ENCODE peak calls at places on chromosomes 5 and 9, in eight cellular contexts. C is body of pancreas, Q is SK-N-SH, K is HCT116, O is SJSA1, B is tibial artery, F is adrenal gland, D is gastrocnemius medialis. A is an unnamed sample.

GRCh38 chr5:132380741-132381140 is 11.2 kb downstream of the SLC22A5 start:
- DNase-seq in F (no peak), B (no peak), C (no peak), O (no peak), K (no peak), Q (no peak), D (no peak), A (no peak)

GRCh38 chr5:95686661-95687060 is 3.9 kb upstream of the SPATA9 start:
- DNase-seq in O (no peak), B (no peak), F (no peak), Q (no peak), D (no peak), C (no peak), K (no peak), A (no peak)

GRCh38 chr5:172533399-172534228 is 79.3 kb upstream of the SH3PXD2B start:
- DNase-seq in F (no peak), Q (no peak), C (no peak), B (no peak), K (no peak), O (peak), D (no peak), A (no peak)

GRCh38 chr9:133792721-133793470 is 54.7 kb upstream of the SARDH start:
- DNase-seq in O (peak), F (peak), K (peak), C (peak), B (peak), D (peak), Q (peak), A (peak)

GRCh38 chr5:31972558-31972957 is 201.6 kb downstream of the GOLPH3 start:
- DNase-seq in O (no peak), K (no peak), B (no peak), C (no peak), F (no peak), Q (no peak), D (no peak), A (no peak)

GRCh38 chr9:136516191-136516654 is 29.6 kb downstream of the NOTCH1 start:
- DNase-seq in B (no peak), F (no peak), D (no peak), O (no peak), C (no peak), Q (no peak), K (no peak), A (no peak)

GRCh38 chr5:128574041-128574440 is 36.0 kb upstream of the FBN2 start:
- DNase-seq in Q (no peak), F (no peak), B (no peak), D (no peak), C (no peak), K (no peak), O (no peak), A (no peak)

GRCh38 chr9:94912700-94913249 is 186.3 kb downstream of the AOPEP start:
- DNase-seq in K (peak), B (no peak), Q (no peak), C (peak), D (no peak), O (peak), F (no peak), A (no peak)

GRCh38 chr9:117487555-117488175 is 72.8 kb upstream of the ASTN2 start:
- DNase-seq in O (peak), F (peak), B (peak), D (peak), Q (peak), K (no peak), C (peak), A (peak)

GRCh38 chr5:147913786-147914185 is 7.4 kb upstream of the C5orf46 start:
- DNase-seq in K (no peak), F (no peak), C (no peak), Q (no peak), O (no peak), D (no peak), B (no peak), A (no peak)

GRCh38 chr9:114284316-114285060 is 38.4 kb upstream of the ORM1 start:
- DNase-seq in O (peak), Q (no peak), C (no peak), F (no peak), D (peak), K (no peak), B (peak), A (no peak)

GRCh38 chr5:76083555-76084495 is 642 bp downstream of the SV2C start:
- DNase-seq in C (no peak), K (no peak), F (no peak), O (no peak), B (no peak), D (no peak), Q (peak), A (no peak)

GRCh38 chr5:35862126-35862525 is 5.4 kb downstream of the IL7R start:
- DNase-seq in O (no peak), C (no peak), Q (no peak), D (no peak), B (no peak), K (no peak), F (no peak), A (no peak)

GRCh38 chr5:35869705-35870277 is 13.1 kb downstream of the IL7R start:
- DNase-seq in Q (no peak), F (no peak), B (no peak), D (no peak), K (no peak), O (no peak), C (no peak), A (no peak)

GRCh38 chr5:35863159-35863558 is 6.5 kb downstream of the IL7R start:
- DNase-seq in K (no peak), D (no peak), B (no peak), O (no peak), Q (no peak), C (no peak), F (no peak), A (no peak)

DNA sequence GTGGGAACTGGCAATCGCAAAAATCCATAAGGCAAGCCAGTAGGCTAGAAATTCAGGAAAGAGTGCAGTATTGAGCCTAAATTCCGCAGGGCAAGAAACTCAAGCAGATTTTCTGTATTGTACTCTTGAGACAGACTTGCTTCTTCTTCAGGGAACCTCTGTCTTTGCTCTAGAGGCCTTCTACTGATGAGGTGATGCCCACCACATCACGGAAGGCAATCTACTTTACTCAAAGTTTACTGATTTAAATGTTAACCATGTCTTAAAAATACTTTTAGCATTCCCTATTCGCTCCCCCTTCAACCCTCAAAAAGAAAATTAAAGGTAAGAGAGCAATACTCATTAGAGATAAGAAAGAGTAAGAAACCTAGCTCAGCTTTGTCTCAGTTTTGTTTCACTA is 11.3 kb downstream of the IL7R start:
- DNase-seq in K (no peak), Q (no peak), F (no peak), B (no peak), D (no peak), C (no peak), O (no peak), A (no peak)
- H3K4me3 ChIP-seq in K (no peak), Q (no peak), F (no peak), B (no peak), D (no peak), C (no peak), O (no peak), A (no peak)

DNA sequence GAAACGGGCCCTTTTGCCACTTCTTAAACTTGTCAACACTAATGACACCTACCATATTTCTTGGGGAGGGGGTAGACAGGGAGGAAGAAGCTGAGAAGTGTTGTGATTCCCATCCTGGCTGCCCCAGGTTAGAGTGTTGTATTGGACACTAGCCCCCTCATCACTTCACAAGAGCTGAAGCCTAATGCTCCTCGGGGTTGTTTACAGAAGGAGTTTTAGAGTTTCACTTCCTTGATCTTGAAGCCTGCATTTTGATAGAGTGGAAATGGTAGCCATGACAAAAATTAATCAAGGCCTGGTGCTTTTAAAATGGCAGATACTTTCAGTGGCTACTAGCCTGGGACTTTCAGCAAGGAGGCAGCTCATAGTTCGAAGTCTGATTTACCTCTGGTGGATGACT is 11.0 kb upstream of the FAM120AOS start:
- DNase-seq in Q (no peak), O (no peak), K (no peak), B (no peak), F (no peak), C (no peak), D (no peak), A (no peak)
- H3K27ac ChIP-seq in Q (no peak), O (no peak), K (no peak), B (no peak), F (peak), C (peak), D (peak), A (no peak)

GRCh38 chr5:160398806-160399205 is 1.0 kb downstream of the FAM200C start:
- DNase-seq in O (no peak), K (no peak), D (no peak), C (no peak), B (no peak), F (no peak), Q (no peak), A (no peak)
- H3K4me3 ChIP-seq in O (peak), K (peak), D (peak), C (no peak), B (peak), F (no peak), Q (peak), A (no peak)

DNA sequence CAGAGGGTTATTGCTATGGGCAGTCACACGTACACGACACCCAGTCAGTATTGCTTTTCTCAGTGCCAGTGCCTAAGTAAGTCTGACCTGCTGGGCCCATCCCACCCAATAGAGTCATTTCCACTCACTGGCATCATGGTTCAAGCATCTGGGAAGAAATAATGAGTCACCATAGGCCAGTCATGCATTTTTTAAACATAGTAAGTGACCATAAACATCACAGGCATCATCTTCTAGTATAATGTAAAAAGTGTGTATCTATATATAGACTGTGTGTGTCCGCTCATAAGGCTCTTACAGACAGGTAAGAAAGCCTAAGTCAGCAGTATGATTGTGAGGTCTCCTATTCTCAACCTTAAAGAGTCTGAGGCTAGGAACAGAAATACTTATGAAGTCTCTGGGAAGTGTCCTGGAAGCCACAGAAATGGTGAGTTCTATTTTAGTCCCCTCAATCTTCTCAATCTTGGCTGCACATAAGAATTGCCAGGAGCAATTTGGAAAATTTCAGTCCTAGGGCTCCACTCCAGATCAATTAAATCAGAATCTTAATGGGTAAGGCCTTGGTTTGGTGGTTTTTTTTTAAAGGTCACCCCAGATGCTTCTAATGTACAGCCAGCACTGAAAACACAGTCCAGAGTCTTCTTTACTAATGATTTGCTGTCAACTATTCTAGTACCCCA is 65.2 kb downstream of the ZNF366 start:
- DNase-seq in F (no peak), D (no peak), Q (no peak), O (peak), B (no peak), C (no peak), K (peak), A (no peak)
- H3K27ac ChIP-seq in F (no peak), D (peak), Q (peak), O (peak), B (peak), C (no peak), K (no peak), A (no peak)

GRCh38 chr9:36912620-36913019 is 121.4 kb downstream of the PAX5 start:
- DNase-seq in F (no peak), D (no peak), C (no peak), K (no peak), O (no peak), B (no peak), Q (no peak), A (no peak)

GRCh38 chr9:36913393-36914211 is 120.5 kb downstream of the PAX5 start:
- DNase-seq in B (no peak), C (no peak), F (no peak), Q (no peak), O (no peak), D (no peak), K (no peak), A (no peak)

GRCh38 chr9:36911601-36912412 is 122.3 kb downstream of the PAX5 start:
- DNase-seq in D (no peak), B (no peak), K (no peak), C (no peak), F (no peak), Q (no peak), O (no peak), A (no peak)

GRCh38 chr9:36914212-36914577 is 119.9 kb downstream of the PAX5 start:
- DNase-seq in K (no peak), Q (no peak), O (no peak), D (no peak), C (no peak), F (no peak), B (no peak), A (no peak)

GRCh38 chr9:36911037-36911436 is 123.0 kb downstream of the PAX5 start:
- DNase-seq in C (no peak), Q (no peak), F (no peak), K (no peak), O (no peak), D (no peak), B (no peak), A (no peak)
- H3K4me3 ChIP-seq in C (no peak), Q (no peak), F (no peak), K (no peak), O (no peak), D (no peak), B (no peak), A (no peak)

GRCh38 chr9:109968702-109969450 is 188.9 kb downstream of the PALM2AKAP2 start:
- DNase-seq in C (no peak), F (no peak), O (no peak), Q (no peak), K (no peak), B (no peak), D (no peak), A (no peak)

GRCh38 chr9:109966643-109967368 is 186.8 kb downstream of the PALM2AKAP2 start:
- DNase-seq in K (no peak), F (no peak), D (no peak), O (no peak), Q (no peak), B (no peak), C (no peak), A (no peak)

GRCh38 chr9:109968332-109968657 is 188.3 kb downstream of the PALM2AKAP2 start:
- DNase-seq in B (no peak), C (no peak), Q (no peak), K (no peak), O (no peak), D (no peak), F (no peak), A (no peak)

GRCh38 chr9:109969559-109970237 is 189.7 kb downstream of the PALM2AKAP2 start:
- DNase-seq in B (no peak), K (no peak), D (no peak), O (no peak), C (no peak), F (no peak), Q (no peak), A (no peak)

GRCh38 chr9:109967651-109968331 is 187.8 kb downstream of the PALM2AKAP2 start:
- DNase-seq in K (no peak), O (no peak), D (no peak), F (no peak), C (no peak), Q (no peak), B (no peak), A (no peak)
- H3K27ac ChIP-seq in K (no peak), O (no peak), D (peak), F (no peak), C (no peak), Q (no peak), B (no peak), A (no peak)

A was measured in iPS DF 6.9.